ENCODE peak calls at places on chromosome 13, in six cellular contexts. X is nucleus accumbens, Q is cardiac fibroblast, Z is NCI-H1105, H is COLO829, J is SK-N-DZ. O is an unnamed sample.

GRCh38 chr13:78168981-78169380 is 250.3 kb upstream of the EDNRB start:
- DNase-seq in Q (no peak), X (no peak), Z (no peak), H (no peak), J (no peak), O (no peak)

GRCh38 chr13:94544922-94545321 is 51.0 kb downstream of the TGDS start:
- DNase-seq in H (no peak), Z (no peak), Q (no peak), J (no peak), X (no peak), O (no peak)

GRCh38 chr13:84187626-84188025 is 305.4 kb upstream of the SLITRK1 start:
- DNase-seq in Z (no peak), J (no peak), H (no peak), Q (no peak), X (no peak), O (no peak)

GRCh38 chr13:108496364-108497215 is 132.8 kb upstream of the MYO16 start:
- DNase-seq in J (no peak), Q (peak; percentile 19), Z (no peak), H (no peak), X (no peak), O (peak; percentile 51)

GRCh38 chr13:113122571-113123225 is at the start of gene F10:
- DNase-seq in Q (peak; percentile 65), J (peak; percentile 83), X (no peak), Z (no peak), H (no peak), O (no peak)

GRCh38 chr13:113901642-113902041 is 37.8 kb upstream of the GAS6 start:
- DNase-seq in X (no peak), J (no peak), H (no peak), Q (no peak), Z (no peak), O (no peak)

GRCh38 chr13:54536112-54536511 is 1507.5 kb downstream of the OLFM4 start:
- DNase-seq in Z (no peak), H (peak; percentile 4), J (no peak), Q (peak; percentile 0), X (no peak), O (peak; percentile 64)

GRCh38 chr13:90238433-90238832 is 1109.1 kb upstream of the MIR17HG start:
- DNase-seq in H (no peak), X (no peak), J (peak; percentile 6), Q (peak; percentile 8), Z (no peak), O (peak; percentile 23)

GRCh38 chr13:38607136-38607535 is 79.7 kb upstream of the FREM2 start:
- DNase-seq in Z (no peak), Q (no peak), J (no peak), H (no peak), X (no peak), O (peak; percentile 56)

GRCh38 chr13:78376033-78376432 is 227.3 kb downstream of the POU4F1 start:
- DNase-seq in J (no peak), Z (no peak), H (no peak), Q (peak; percentile 11), X (no peak), O (no peak)

GRCh38 chr13:39789451-39789850 is 134.0 kb downstream of the COG6 start:
- DNase-seq in J (no peak), Q (no peak), X (no peak), Z (no peak), H (no peak), O (no peak)

GRCh38 chr13:110911880-110912279 is 3.0 kb downstream of the ANKRD10 start:
- DNase-seq in Q (no peak), Z (no peak), H (no peak), X (no peak), J (no peak), O (no peak)

GRCh38 chr13:98483636-98484288 is 93.1 kb downstream of the STK24 start:
- DNase-seq in X (no peak), Z (no peak), Q (peak; percentile 32), H (no peak), J (no peak), O (no peak)

GRCh38 chr13:106589716-106590115 is 21.8 kb upstream of the ARGLU1 start:
- DNase-seq in H (no peak), Z (no peak), X (no peak), Q (peak; percentile 42), J (no peak), O (no peak)

GRCh38 chr13:68588623-68589022 is 1358.5 kb upstream of the PCDH9 start:
- DNase-seq in Q (no peak), J (no peak), Z (no peak), H (no peak), X (no peak), O (peak; percentile 15)

GRCh38 chr13:87003265-87003664 is 667.9 kb upstream of the SLITRK5 start:
- DNase-seq in Z (no peak), Q (no peak), J (no peak), H (no peak), X (no peak), O (no peak)

GRCh38 chr13:92460479-92460878 is 766.1 kb upstream of the GPC6 start:
- DNase-seq in Q (no peak), H (no peak), J (no peak), X (no peak), Z (no peak), O (no peak)

GRCh38 chr13:51435002-51435578 is 17.7 kb downstream of the INTS6 start:
- DNase-seq in X (no peak), Z (no peak), Q (peak; percentile 60), J (no peak), H (no peak), O (peak; percentile 47)

GRCh38 chr13:113856716-113857065 is 7.2 kb downstream of the GAS6 start:
- DNase-seq in X (no peak), Z (no peak), J (no peak), Q (peak; percentile 72), H (peak; percentile 24), O (no peak)

GRCh38 chr13:78326608-78327007 is 276.7 kb downstream of the POU4F1 start:
- DNase-seq in X (no peak), Q (peak; percentile 33), Z (no peak), H (no peak), J (no peak), O (no peak)

GRCh38 chr13:80235131-80235530 is 105.8 kb downstream of the SPRY2 start:
- DNase-seq in Z (no peak), J (no peak), Q (peak; percentile 56), X (no peak), H (no peak), O (peak; percentile 58)

O was measured in SK-MEL-5.